ENCODE peak calls at places on chromosomes 13 and 19, in eight cellular contexts. U, K, T, A, J, V, X and H are unnamed samples.

GRCh38 chr19:18931316-18932162 is 9.5 kb downstream of the HOMER3 start:
- DNase-seq in J (no peak), X (no peak), K (no peak), A (no peak), T (no peak), V (no peak), U (no peak), H (no peak)

GRCh38 chr19:35853038-35853756 is 893 bp upstream of the NPHS1 start:
- DNase-seq in X (no peak), K (no peak), A (no peak), U (no peak), J (no peak), V (no peak), T (no peak), H (no peak)

GRCh38 chr13:112136095-112136494 is 69.1 kb downstream of the SOX1 start:
- DNase-seq in V (no peak), U (no peak), K (no peak), X (no peak), A (no peak), J (no peak), T (no peak), H (no peak)

GRCh38 chr19:45643024-45643926 is 4.1 kb upstream of the EML2 start:
- DNase-seq in X (peak; percentile 95), J (peak; percentile 61), K (peak; percentile 71), A (peak; percentile 73), U (peak; percentile 90), T (peak; percentile 68), V (peak; percentile 82), H (peak; percentile 77)

GRCh38 chr19:45075215-45076028 is 856 bp downstream of the ZNF296 start:
- DNase-seq in K (peak; percentile 54), J (no peak), U (peak; percentile 98), A (peak; percentile 73), T (peak; percentile 86), V (no peak), X (no peak), H (peak; percentile 84)

GRCh38 chr13:100751826-100752225 is 77.2 kb upstream of the TMTC4 start:
- DNase-seq in T (no peak), J (no peak), V (no peak), U (no peak), X (no peak), A (no peak), K (no peak), H (peak; percentile 17)

GRCh38 chr13:50712469-50712868 is 131.0 kb downstream of the DLEU7 start:
- DNase-seq in U (no peak), V (no peak), K (no peak), X (no peak), T (no peak), J (no peak), A (no peak), H (no peak)

GRCh38 chr13:42011601-42012401 is 36.6 kb upstream of the DGKH start:
- DNase-seq in T (peak; percentile 14), U (no peak), J (no peak), X (no peak), K (no peak), V (no peak), A (no peak), H (no peak)

GRCh38 chr19:16957151-16957662 is 68.4 kb downstream of the F2RL3 start:
- DNase-seq in A (no peak), X (no peak), T (no peak), K (no peak), V (no peak), U (no peak), J (no peak), H (no peak)

GRCh38 chr13:65932587-65933239 is 1297.4 kb downstream of the PCDH9 start:
- DNase-seq in A (no peak), U (no peak), X (no peak), T (no peak), J (peak; percentile 7), V (no peak), K (no peak), H (no peak)